ENCODE peak calls at places on chromosomes 16 and 17, in seven cellular contexts. W is AG08395; I is CD8-positive, alpha-beta T cell; E is NCI-H748 treated with DMSO at 0.1 percent for 48 hours; U is AG04450; T is T-cell; D is gastrocnemius medialis. G is an unnamed sample.

GRCh38 chr17:45425125-45425983 is 7.3 kb downstream of the ARHGAP27 start:
- DNase-seq in E (peak), D (no peak), U (peak), T (no peak), W (peak), I (no peak), G (no peak)

GRCh38 chr17:61551255-61551742 is 39.7 kb downstream of the NACA2 start:
- DNase-seq in W (peak), U (no peak), T (no peak), D (no peak), E (no peak), I (no peak), G (no peak)

GRCh38 chr17:69870751-69871199 is 204.2 kb upstream of the KCNJ16 start:
- DNase-seq in U (peak), W (peak), E (no peak), T (no peak), D (no peak), I (no peak), G (no peak)

GRCh38 chr17:75261336-75262111 is at the start of the genes GGA3 and MRPS7:
- DNase-seq in E (peak), T (peak), D (peak), W (peak), I (peak), U (peak), G (peak)

GRCh38 chr17:1294157-1294717 is 14.8 kb downstream of the TRARG1 start:
- DNase-seq in T (peak), D (no peak), U (no peak), W (no peak), I (peak), E (no peak), G (peak)

GRCh38 chr16:75222271-75222783 is 3.5 kb downstream of the CTRB1 start:
- DNase-seq in W (no peak), E (no peak), T (no peak), I (no peak), U (no peak), D (no peak), G (no peak)

GRCh38 chr17:29619251-29619650 is 3.5 kb downstream of the CORO6 start:
- DNase-seq in E (peak), U (no peak), I (no peak), W (peak), T (no peak), D (peak), G (no peak)

GRCh38 chr17:72915631-72916081 is 176.8 kb downstream of the SLC39A11 start:
- DNase-seq in I (no peak), T (no peak), W (no peak), U (no peak), E (no peak), D (no peak), G (no peak)

GRCh38 chr17:12178644-12179330 is 158.1 kb downstream of the MAP2K4 start:
- DNase-seq in I (no peak), W (no peak), U (no peak), D (no peak), E (no peak), T (no peak), G (no peak)

GRCh38 chr17:41907633-41908539 is 10.9 kb downstream of the ACLY start:
- DNase-seq in T (no peak), I (no peak), E (no peak), W (no peak), D (no peak), U (no peak), G (no peak)

GRCh38 chr17:12680993-12681392 is 15.3 kb downstream of the MYOCD start:
- DNase-seq in I (no peak), U (no peak), E (no peak), W (no peak), D (no peak), T (no peak), G (no peak)

GRCh38 chr16:66250686-66251405 is 115.6 kb upstream of the CDH5 start:
- DNase-seq in E (no peak), U (no peak), I (no peak), W (peak), T (no peak), D (peak), G (no peak)

GRCh38 chr16:84032458-84033178 is 10.0 kb downstream of the SLC38A8 start:
- DNase-seq in I (no peak), D (no peak), W (no peak), E (no peak), T (no peak), U (no peak), G (no peak)

GRCh38 chr16:21952040-21952792 is 945 bp upstream of the UQCRC2 start:
- DNase-seq in D (peak), I (peak), U (no peak), W (peak), T (peak), E (peak), G (peak)

GRCh38 chr17:64658931-64659330 is 3.2 kb downstream of the SMURF2 start:
- DNase-seq in I (no peak), U (no peak), T (no peak), D (no peak), W (no peak), E (no peak), G (no peak)

GRCh38 chr17:1906622-1907021 is 76.8 kb downstream of the RPA1 start:
- DNase-seq in E (no peak), U (no peak), I (no peak), T (no peak), W (no peak), D (no peak), G (no peak)

GRCh38 chr17:47802341-47803022 is 19.1 kb downstream of the OSBPL7 start:
- DNase-seq in W (peak), E (peak), I (peak), T (peak), U (no peak), D (peak), G (peak)

GRCh38 chr17:70070297-70071027 is 4.6 kb upstream of the KCNJ16 start:
- DNase-seq in W (no peak), E (no peak), U (peak), T (no peak), D (no peak), I (no peak), G (no peak)

GRCh38 chr17:4509402-4509801 is 10.7 kb downstream of the SPNS2 start:
- DNase-seq in D (no peak), U (no peak), W (no peak), I (peak), E (no peak), T (no peak), G (no peak)

GRCh38 chr17:78172284-78173024 is 4.1 kb downstream of the SYNGR2 start:
- DNase-seq in D (peak), I (no peak), T (no peak), W (no peak), E (no peak), U (no peak), G (peak)

GRCh38 chr17:81118308-81119221 is 46.7 kb upstream of the PVALEF start:
- DNase-seq in I (no peak), D (no peak), U (no peak), E (no peak), T (no peak), W (no peak), G (no peak)

GRCh38 chr16:86975445-86975844 is 341.7 kb downstream of the C16orf95 start:
- DNase-seq in U (peak), I (no peak), D (no peak), E (no peak), W (peak), T (no peak), G (no peak)

GRCh38 chr17:16074423-16074822 is 74.8 kb downstream of the TTC19 start:
- DNase-seq in D (no peak), I (no peak), U (no peak), E (no peak), T (no peak), W (no peak), G (no peak)

GRCh38 chr17:79338589-79338988 is 264.0 kb downstream of the ENGASE start:
- DNase-seq in U (no peak), I (no peak), E (no peak), D (no peak), T (no peak), W (peak), G (no peak)

GRCh38 chr16:4227040-4227332 is 14.9 kb downstream of the SRL start:
- DNase-seq in E (no peak), W (no peak), D (no peak), T (no peak), I (no peak), U (no peak), G (no peak)

GRCh38 chr17:78256705-78257559 is 25.5 kb downstream of the TMEM235 start:
- DNase-seq in I (no peak), W (no peak), U (no peak), D (no peak), E (no peak), T (no peak), G (no peak)

G was measured in naive B cell.